ENCODE peak calls at places on chromosomes 11 and 22, in nine cellular contexts. K is WERI-Rb-1, H is IMR-90, W is heart left ventricle, S is HCT116, J is astrocyte, E is colonic mucosa, X is ovary, D is GM12878. I is an unnamed sample.

GRCh38 chr11:7525424-7525823 is 11.6 kb downstream of the PPFIBP2 start:
- DNase-seq in X (no peak), J (no peak), E (no peak), W (no peak), K (no peak), S (no peak), D (no peak), H (no peak), I (no peak)

GRCh38 chr22:50015451-50016307 is 3.1 kb upstream of the IL17REL start:
- DNase-seq in E (no peak), J (no peak), S (no peak), X (peak; percentile 19), W (no peak), K (peak; percentile 7), H (no peak), D (no peak), I (no peak)

GRCh38 chr11:130157111-130157510 is 2.5 kb upstream of the ST14 start:
- DNase-seq in D (no peak), E (no peak), K (no peak), H (no peak), J (no peak), X (no peak), S (no peak), W (no peak), I (no peak)

GRCh38 chr22:23269441-23270211 is 89.3 kb downstream of the BCR start:
- DNase-seq in X (no peak), J (no peak), K (no peak), E (no peak), W (no peak), D (no peak), H (no peak), S (no peak), I (no peak)

GRCh38 chr11:75437966-75438659 is 5.1 kb upstream of the KLHL35 start:
- DNase-seq in J (no peak), H (no peak), X (no peak), S (no peak), E (no peak), W (peak; percentile 16), K (no peak), D (no peak), I (no peak)

GRCh38 chr11:113563766-113564165 is 88.6 kb upstream of the DRD2 start:
- DNase-seq in E (no peak), K (no peak), D (no peak), S (no peak), X (no peak), H (no peak), J (no peak), W (no peak), I (no peak)

GRCh38 chr11:12735262-12735661 is 61.0 kb downstream of the TEAD1 start:
- DNase-seq in H (no peak), X (no peak), E (no peak), W (no peak), K (no peak), J (no peak), D (no peak), S (no peak), I (no peak)

GRCh38 chr11:107689317-107690202 is 22.3 kb downstream of the SLN start:
- DNase-seq in X (peak; percentile 31), W (peak; percentile 47), K (peak; percentile 55), D (no peak), S (peak; percentile 54), E (peak; percentile 72), H (peak; percentile 51), J (peak; percentile 26), I (peak; percentile 55)

GRCh38 chr11:115222218-115222862 is 281.9 kb downstream of the CADM1 start:
- DNase-seq in K (no peak), X (no peak), E (no peak), H (peak; percentile 98), J (peak; percentile 98), S (no peak), W (no peak), D (peak; percentile 96), I (peak; percentile 51)

GRCh38 chr11:107565219-107565937 is at the start of gene ALKBH8:
- DNase-seq in H (peak; percentile 58), J (peak; percentile 47), W (peak; percentile 76), D (peak; percentile 50), S (no peak), X (peak; percentile 69), K (peak; percentile 76), E (peak; percentile 83), I (peak; percentile 76)

GRCh38 chr22:19201130-19201857 is 22.8 kb upstream of the SLC25A1 start:
- DNase-seq in E (no peak), J (no peak), X (no peak), D (no peak), H (no peak), W (no peak), S (no peak), K (no peak), I (no peak)

GRCh38 chr11:117626576-117626975 is 170.4 kb downstream of the DSCAML1 start:
- DNase-seq in W (no peak), H (no peak), E (no peak), D (no peak), K (no peak), J (no peak), X (no peak), S (no peak), I (no peak)

GRCh38 chr22:31626427-31627150 is 35.4 kb downstream of the PISD start:
- DNase-seq in D (no peak), H (no peak), E (no peak), S (no peak), X (peak; percentile 66), W (no peak), K (no peak), J (no peak), I (no peak)

GRCh38 chr22:31627223-31627731 is 34.7 kb downstream of the PISD start:
- DNase-seq in K (no peak), S (no peak), W (no peak), E (no peak), H (no peak), J (no peak), D (no peak), X (peak; percentile 81), I (no peak)

GRCh38 chr22:31625257-31625640 is 36.8 kb downstream of the PISD start:
- DNase-seq in E (no peak), S (no peak), J (no peak), K (no peak), W (no peak), H (no peak), D (no peak), X (no peak), I (no peak)

GRCh38 chr22:31623634-31624312 is 38.2 kb downstream of the PISD start:
- DNase-seq in D (no peak), H (no peak), X (no peak), J (no peak), S (no peak), K (no peak), E (no peak), W (no peak), I (no peak)

GRCh38 chr22:31625661-31626426 is 36.2 kb downstream of the PISD start:
- DNase-seq in K (no peak), E (peak; percentile 38), X (peak; percentile 60), H (peak; percentile 19), D (no peak), J (no peak), S (no peak), W (no peak), I (no peak)
- H3K4me3 ChIP-seq in K (no peak overlapping the region), E (no peak overlapping the region), X (peak overlapping the region; percentile 11), H (no peak overlapping the region), D (no peak overlapping the region), J (no peak overlapping the region), S (no peak overlapping the region), W (peak overlapping the region; percentile 24), I (no peak overlapping the region)

GRCh38 chr11:2793781-2794418 is 91.7 kb downstream of the CDKN1C start:
- DNase-seq in J (no peak), E (no peak), S (no peak), X (no peak), D (no peak), K (peak; percentile 4), W (peak; percentile 15), H (no peak), I (no peak)
- H3K27me3 ChIP-seq in J (peaks cover 36% of the 10 kb centered on the region), E (no peaks in the 10 kb centered on the region), S (no peaks in the 10 kb centered on the region), X (no peaks in the 10 kb centered on the region), D (no peaks in the 10 kb centered on the region), K (no peaks in the 10 kb centered on the region), W (no peaks in the 10 kb centered on the region), H (peaks cover 50% of the 10 kb centered on the region), I (no peaks in the 10 kb centered on the region)

DNA sequence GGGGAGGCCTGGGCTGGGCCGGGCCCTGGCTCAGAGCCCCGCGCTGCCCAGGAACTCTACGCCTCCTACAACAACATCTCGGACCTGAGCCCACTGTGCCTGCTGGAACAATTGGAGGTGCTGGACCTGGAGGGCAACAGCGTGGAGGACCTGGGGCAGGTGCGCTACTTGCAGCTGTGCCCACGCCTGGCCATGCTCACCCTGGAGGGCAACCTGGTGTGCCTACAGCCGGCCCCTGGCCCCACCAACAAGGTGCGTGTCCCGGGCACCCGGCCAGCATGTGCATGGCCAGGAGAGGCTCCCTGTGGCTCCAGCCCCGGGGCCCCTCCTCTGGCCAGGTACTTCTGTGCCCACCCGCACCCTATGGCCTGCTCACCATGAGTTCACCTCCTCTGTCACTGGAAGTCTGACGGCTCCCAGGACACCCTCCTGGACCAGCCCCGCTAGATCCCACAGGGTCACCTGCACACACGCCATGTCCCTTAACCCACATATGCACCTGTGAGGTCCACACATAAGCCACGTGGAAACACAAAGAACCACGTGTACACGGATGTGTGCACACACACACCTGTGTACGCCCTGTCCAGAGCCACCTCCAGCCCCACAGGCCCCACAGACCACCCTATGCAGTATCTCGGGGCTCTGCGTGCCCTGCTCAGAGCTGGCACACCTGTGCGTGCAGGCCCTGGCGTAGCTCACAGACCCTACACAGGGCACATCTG is 10.4 kb downstream of the LMNTD2 start:
- DNase-seq in H (no peak), K (no peak), X (no peak), E (no peak), D (no peak), S (no peak), J (no peak), W (no peak), I (no peak)
- H3K9me3 ChIP-seq in H (no peaks in the 10 kb centered on the region), K (no peaks in the 10 kb centered on the region), X (no peaks in the 10 kb centered on the region), E (no peaks in the 10 kb centered on the region), D (no peaks in the 10 kb centered on the region), S (no peaks in the 10 kb centered on the region), J (no peaks in the 10 kb centered on the region), W (no peaks in the 10 kb centered on the region), I (no peaks in the 10 kb centered on the region)

GRCh38 chr22:17942721-17943120 is 81.6 kb downstream of the MICAL3 start:
- DNase-seq in K (no peak), E (no peak), S (no peak), J (no peak), D (no peak), W (peak; percentile 22), H (no peak), X (no peak), I (no peak)

GRCh38 chr22:17943533-17944204 is 80.7 kb downstream of the MICAL3 start:
- DNase-seq in H (no peak), D (no peak), E (peak; percentile 53), J (no peak), K (no peak), X (no peak), W (no peak), S (no peak), I (no peak)

GRCh38 chr22:17945156-17945850 is 79.1 kb downstream of the MICAL3 start:
- DNase-seq in S (no peak), X (no peak), H (no peak), W (no peak), K (no peak), E (no peak), D (no peak), J (no peak), I (no peak)

GRCh38 chr22:17945851-17946690 is 78.3 kb downstream of the MICAL3 start:
- DNase-seq in D (no peak), X (no peak), W (no peak), J (no peak), S (no peak), E (no peak), K (peak; percentile 55), H (no peak), I (no peak)

GRCh38 chr22:17944205-17944725 is 80.1 kb downstream of the MICAL3 start:
- DNase-seq in S (no peak), D (no peak), X (no peak), K (no peak), J (no peak), E (no peak), W (no peak), H (no peak), I (no peak)
- H3K4me3 ChIP-seq in S (no peak overlapping the region), D (no peak overlapping the region), X (no peak overlapping the region), K (no peak overlapping the region), J (no peak overlapping the region), E (no peak overlapping the region), W (no peak overlapping the region), H (no peak overlapping the region), I (no peak overlapping the region)